ENCODE peak calls at places on chromosomes 13 and 19, in nine cellular contexts. One of them, this sample, is unnamed.
A peak's percentile ranks its signal among the peaks of the same experiment; 100 is the strongest.

GRCh38 chr19:9936151-9937000 is at the start of gene OLFM2:
- DNase-seq in brain microvascular endothelial cell: no peak
- DNase-seq in WTC11: peak; percentile 85
- DNase-seq in fibroblast of the aortic adventitia: no peak
- DNase-seq in Calu3: no peak
- DNase-seq in AG04450: no peak
- DNase-seq in lung: no peak
- DNase-seq in GM12865: no peak
- DNase-seq in psoas muscle: peak; percentile 40
- DNase-seq in this sample: peak; percentile 50

GRCh38 chr13:83498486-83499190 is 383.6 kb downstream of the SLITRK1 start:
- DNase-seq in psoas muscle: no peak
- DNase-seq in fibroblast of the aortic adventitia: peak; percentile 10
- DNase-seq in AG04450: no peak
- DNase-seq in lung: no peak
- DNase-seq in GM12865: no peak
- DNase-seq in WTC11: no peak
- DNase-seq in Calu3: no peak
- DNase-seq in brain microvascular endothelial cell: peak; percentile 11
- DNase-seq in this sample: no peak

GRCh38 chr19:2550431-2551171 is 74.7 kb downstream of the GADD45B start:
- DNase-seq in GM12865: no peak
- DNase-seq in WTC11: no peak
- DNase-seq in fibroblast of the aortic adventitia: no peak
- DNase-seq in Calu3: no peak
- DNase-seq in lung: no peak
- DNase-seq in brain microvascular endothelial cell: no peak
- DNase-seq in psoas muscle: peak; percentile 74
- DNase-seq in AG04450: no peak
- DNase-seq in this sample: no peak

GRCh38 chr19:12090807-12091206 is 26.3 kb downstream of the ZNF844 start:
- DNase-seq in AG04450: peak; percentile 11
- DNase-seq in fibroblast of the aortic adventitia: peak; percentile 70
- DNase-seq in WTC11: peak; percentile 75
- DNase-seq in GM12865: peak; percentile 81
- DNase-seq in brain microvascular endothelial cell: peak; percentile 11
- DNase-seq in lung: peak; percentile 72
- DNase-seq in Calu3: no peak
- DNase-seq in psoas muscle: peak; percentile 56
- DNase-seq in this sample: peak; percentile 77

GRCh38 chr19:46133101-46133627 is 8.7 kb upstream of the IGFL3 start:
- DNase-seq in AG04450: peak; percentile 96
- DNase-seq in Calu3: peak; percentile 45
- DNase-seq in WTC11: peak; percentile 58
- DNase-seq in fibroblast of the aortic adventitia: peak; percentile 92
- DNase-seq in brain microvascular endothelial cell: peak; percentile 85
- DNase-seq in GM12865: peak; percentile 13
- DNase-seq in lung: no peak
- DNase-seq in psoas muscle: no peak
- DNase-seq in this sample: no peak

GRCh38 chr13:36819811-36820140 is 754 bp downstream of the RFXAP start:
- DNase-seq in GM12865: peak; percentile 54
- DNase-seq in psoas muscle: no peak
- DNase-seq in fibroblast of the aortic adventitia: peak; percentile 28
- DNase-seq in AG04450: no peak
- DNase-seq in lung: no peak
- DNase-seq in Calu3: no peak
- DNase-seq in brain microvascular endothelial cell: peak; percentile 10
- DNase-seq in WTC11: peak; percentile 33
- DNase-seq in this sample: peak; percentile 24

GRCh38 chr19:10812902-10813404 is 23.1 kb downstream of the TMED1 start:
- DNase-seq in Calu3: no peak
- DNase-seq in GM12865: no peak
- DNase-seq in lung: peak; percentile 51
- DNase-seq in AG04450: peak; percentile 87
- DNase-seq in fibroblast of the aortic adventitia: peak; percentile 92
- DNase-seq in WTC11: no peak
- DNase-seq in psoas muscle: peak; percentile 65
- DNase-seq in brain microvascular endothelial cell: peak; percentile 93
- DNase-seq in this sample: no peak

GRCh38 chr13:93338906-93339305 is 112.3 kb downstream of the GPC6 start:
- DNase-seq in fibroblast of the aortic adventitia: peak; percentile 14
- DNase-seq in WTC11: no peak
- DNase-seq in psoas muscle: no peak
- DNase-seq in Calu3: no peak
- DNase-seq in AG04450: no peak
- DNase-seq in brain microvascular endothelial cell: no peak
- DNase-seq in lung: no peak
- DNase-seq in GM12865: no peak
- DNase-seq in this sample: no peak

DNA sequence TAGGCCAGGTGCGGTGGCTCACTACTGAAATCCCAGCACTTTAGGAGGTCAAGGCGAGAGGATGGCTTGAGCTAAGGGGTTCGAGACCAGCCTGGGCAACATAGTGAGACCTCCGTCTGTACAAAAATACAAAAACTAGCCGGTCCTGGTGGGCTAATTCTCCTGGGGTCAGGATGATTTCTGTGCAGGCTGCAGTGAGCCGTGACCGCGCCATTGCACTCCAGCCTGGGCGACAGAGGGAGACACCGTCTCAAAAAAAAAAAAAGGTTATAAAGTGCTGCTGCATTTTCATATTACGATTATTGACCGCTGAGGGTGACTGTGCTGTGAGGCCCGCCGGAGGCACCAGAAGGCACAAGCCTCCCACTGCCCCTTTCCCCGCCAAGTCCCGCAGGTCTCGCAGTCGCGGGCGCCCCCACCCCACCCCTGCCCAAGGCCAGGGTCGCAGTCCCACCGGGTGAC is 477 bp upstream of the PLEKHF1 start:
- DNase-seq in psoas muscle: no peak
- DNase-seq in Calu3: no peak
- DNase-seq in WTC11: no peak
- DNase-seq in GM12865: no peak
- DNase-seq in brain microvascular endothelial cell: no peak
- DNase-seq in fibroblast of the aortic adventitia: no peak
- DNase-seq in AG04450: no peak
- DNase-seq in lung: no peak
- DNase-seq in this sample: no peak
- TF ChIP-seq CTCF in psoas muscle: peak; percentile 32
- TF ChIP-seq CTCF in Calu3: no peak
- TF ChIP-seq CTCF in WTC11: no peak
- TF ChIP-seq CTCF in GM12865: peak; percentile 32
- TF ChIP-seq CTCF in brain microvascular endothelial cell: peak; percentile 3
- TF ChIP-seq CTCF in fibroblast of the aortic adventitia: no peak
- TF ChIP-seq CTCF in AG04450: no peak
- TF ChIP-seq CTCF in lung: no peak
- TF ChIP-seq CTCF in this sample: no peak

GRCh38 chr19:53519431-53519830 is 18.5 kb upstream of the ZNF331 start:
- DNase-seq in lung: no peak
- DNase-seq in AG04450: no peak
- DNase-seq in GM12865: no peak
- DNase-seq in psoas muscle: no peak
- DNase-seq in Calu3: no peak
- DNase-seq in fibroblast of the aortic adventitia: no peak
- DNase-seq in brain microvascular endothelial cell: no peak
- DNase-seq in WTC11: no peak
- DNase-seq in this sample: no peak

GRCh38 chr19:53520163-53520546 is 17.8 kb upstream of the ZNF331 start:
- DNase-seq in AG04450: no peak
- DNase-seq in brain microvascular endothelial cell: no peak
- DNase-seq in WTC11: no peak
- DNase-seq in lung: no peak
- DNase-seq in psoas muscle: peak; percentile 23
- DNase-seq in GM12865: no peak
- DNase-seq in Calu3: no peak
- DNase-seq in fibroblast of the aortic adventitia: no peak
- DNase-seq in this sample: no peak

GRCh38 chr19:53518716-53519115 is 19.2 kb upstream of the ZNF331 start:
- DNase-seq in WTC11: no peak
- DNase-seq in AG04450: no peak
- DNase-seq in psoas muscle: no peak
- DNase-seq in Calu3: no peak
- DNase-seq in GM12865: no peak
- DNase-seq in lung: no peak
- DNase-seq in brain microvascular endothelial cell: no peak
- DNase-seq in fibroblast of the aortic adventitia: no peak
- DNase-seq in this sample: no peak

GRCh38 chr19:53521373-53522202 is 16.4 kb upstream of the ZNF331 start:
- DNase-seq in AG04450: no peak
- DNase-seq in fibroblast of the aortic adventitia: no peak
- DNase-seq in GM12865: no peak
- DNase-seq in lung: no peak
- DNase-seq in WTC11: no peak
- DNase-seq in psoas muscle: no peak
- DNase-seq in brain microvascular endothelial cell: no peak
- DNase-seq in Calu3: no peak
- DNase-seq in this sample: no peak

DNA sequence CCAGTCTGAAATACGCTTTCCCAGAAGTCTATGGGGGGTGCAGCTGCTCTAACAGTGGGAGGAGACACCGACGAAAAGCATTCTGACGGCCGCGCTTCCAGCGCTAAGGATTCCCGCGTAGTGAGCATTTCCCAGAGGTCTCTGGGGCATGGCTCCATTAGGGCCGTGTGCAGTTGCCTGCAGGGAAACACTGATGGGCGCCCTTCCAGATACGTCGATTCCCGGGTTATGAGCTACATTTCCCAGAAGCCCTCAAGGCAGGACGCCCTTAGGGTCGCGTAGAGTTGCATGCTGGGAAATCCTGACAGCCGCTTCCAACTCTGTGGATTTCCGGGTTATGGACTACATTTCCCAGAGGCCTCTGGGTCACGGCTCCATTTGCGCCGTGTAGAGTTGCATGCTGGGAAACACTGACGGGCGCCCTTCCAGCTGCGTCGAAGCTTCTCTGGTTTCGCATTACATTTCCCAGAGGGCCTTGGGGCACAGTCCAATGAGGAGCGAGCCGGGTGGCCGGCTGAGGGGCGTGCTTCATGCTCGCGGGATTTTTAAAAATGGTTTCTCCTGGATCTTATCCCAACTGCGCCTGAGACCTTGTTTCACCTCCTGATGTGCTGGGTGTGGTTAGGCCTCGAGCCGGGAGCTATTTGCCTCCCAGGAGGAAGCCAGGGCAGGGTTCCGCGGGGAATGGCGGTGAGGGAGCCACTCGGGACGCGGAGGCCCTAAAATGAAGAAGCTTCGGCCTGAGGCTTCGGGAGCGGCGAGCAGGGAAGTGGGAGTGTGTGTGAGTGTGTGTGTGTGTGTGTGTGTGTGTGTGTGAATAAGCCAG is 17.2 kb upstream of the ZNF331 start:
- DNase-seq in GM12865: peak; percentile 94
- DNase-seq in WTC11: peak; percentile 94
- DNase-seq in brain microvascular endothelial cell: peak; percentile 99
- DNase-seq in AG04450: peak; percentile 97
- DNase-seq in fibroblast of the aortic adventitia: peak; percentile 99
- DNase-seq in lung: peak; percentile 94
- DNase-seq in psoas muscle: peak; percentile 95
- DNase-seq in Calu3: peak; percentile 67
- DNase-seq in this sample: peak; percentile 89
- TF ChIP-seq CTCF in GM12865: no peak
- TF ChIP-seq CTCF in WTC11: no peak
- TF ChIP-seq CTCF in brain microvascular endothelial cell: no peak
- TF ChIP-seq CTCF in AG04450: no peak
- TF ChIP-seq CTCF in fibroblast of the aortic adventitia: no peak
- TF ChIP-seq CTCF in lung: no peak
- TF ChIP-seq CTCF in psoas muscle: no peak
- TF ChIP-seq CTCF in Calu3: no peak
- TF ChIP-seq CTCF in this sample: no peak

GRCh38 chr13:99498304-99499161 is 2.7 kb upstream of the TM9SF2 start:
- DNase-seq in Calu3: peak; percentile 82
- DNase-seq in brain microvascular endothelial cell: peak; percentile 97
- DNase-seq in AG04450: peak; percentile 89
- DNase-seq in lung: peak; percentile 96
- DNase-seq in psoas muscle: peak; percentile 97
- DNase-seq in fibroblast of the aortic adventitia: peak; percentile 97
- DNase-seq in WTC11: peak; percentile 98
- DNase-seq in GM12865: peak; percentile 99
- DNase-seq in this sample: peak; percentile 97

GRCh38 chr13:99496322-99497142 is 4.7 kb upstream of the TM9SF2 start:
- DNase-seq in Calu3: peak; percentile 50
- DNase-seq in brain microvascular endothelial cell: peak; percentile 9
- DNase-seq in lung: peak; percentile 71
- DNase-seq in fibroblast of the aortic adventitia: peak; percentile 89
- DNase-seq in GM12865: peak; percentile 94
- DNase-seq in AG04450: no peak
- DNase-seq in WTC11: no peak
- DNase-seq in psoas muscle: peak; percentile 51
- DNase-seq in this sample: no peak

GRCh38 chr13:99501135-99501951 is at the start of gene TM9SF2:
- DNase-seq in brain microvascular endothelial cell: peak; percentile 97
- DNase-seq in psoas muscle: peak; percentile 98
- DNase-seq in Calu3: peak; percentile 89
- DNase-seq in WTC11: peak; percentile 100
- DNase-seq in lung: peak; percentile 97
- DNase-seq in AG04450: peak; percentile 95
- DNase-seq in fibroblast of the aortic adventitia: peak; percentile 98
- DNase-seq in GM12865: peak; percentile 99
- DNase-seq in this sample: peak; percentile 92

GRCh38 chr13:99501952-99502310 is 659 bp downstream of the TM9SF2 start:
- DNase-seq in AG04450: no peak
- DNase-seq in lung: no peak
- DNase-seq in brain microvascular endothelial cell: peak; percentile 5
- DNase-seq in WTC11: no peak
- DNase-seq in GM12865: peak; percentile 43
- DNase-seq in psoas muscle: peak; percentile 22
- DNase-seq in Calu3: no peak
- DNase-seq in fibroblast of the aortic adventitia: peak; percentile 32
- DNase-seq in this sample: no peak

DNA sequence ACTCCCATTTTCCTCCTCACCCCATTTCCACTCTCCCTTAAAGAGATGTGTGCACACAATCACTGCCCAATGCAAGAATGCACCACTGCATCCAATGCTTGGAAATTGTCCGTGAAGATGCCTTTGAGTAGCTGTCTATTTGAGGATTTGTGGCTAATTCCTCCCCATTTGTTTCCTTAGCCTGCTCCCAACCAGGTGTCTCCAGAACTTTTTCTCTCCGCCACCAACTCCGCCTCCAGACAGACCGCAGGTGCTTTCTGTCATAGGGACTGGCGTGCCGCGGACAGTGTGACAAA is 485 bp upstream of the TM9SF2 start:
- DNase-seq in fibroblast of the aortic adventitia: no peak
- DNase-seq in brain microvascular endothelial cell: no peak
- DNase-seq in lung: no peak
- DNase-seq in Calu3: no peak
- DNase-seq in AG04450: no peak
- DNase-seq in psoas muscle: no peak
- DNase-seq in GM12865: no peak
- DNase-seq in WTC11: no peak
- DNase-seq in this sample: no peak
- TF ChIP-seq CTCF in fibroblast of the aortic adventitia: no peak
- TF ChIP-seq CTCF in brain microvascular endothelial cell: no peak
- TF ChIP-seq CTCF in lung: no peak
- TF ChIP-seq CTCF in Calu3: no peak
- TF ChIP-seq CTCF in AG04450: no peak
- TF ChIP-seq CTCF in psoas muscle: no peak
- TF ChIP-seq CTCF in GM12865: no peak
- TF ChIP-seq CTCF in WTC11: no peak
- TF ChIP-seq CTCF in this sample: no peak

DNA sequence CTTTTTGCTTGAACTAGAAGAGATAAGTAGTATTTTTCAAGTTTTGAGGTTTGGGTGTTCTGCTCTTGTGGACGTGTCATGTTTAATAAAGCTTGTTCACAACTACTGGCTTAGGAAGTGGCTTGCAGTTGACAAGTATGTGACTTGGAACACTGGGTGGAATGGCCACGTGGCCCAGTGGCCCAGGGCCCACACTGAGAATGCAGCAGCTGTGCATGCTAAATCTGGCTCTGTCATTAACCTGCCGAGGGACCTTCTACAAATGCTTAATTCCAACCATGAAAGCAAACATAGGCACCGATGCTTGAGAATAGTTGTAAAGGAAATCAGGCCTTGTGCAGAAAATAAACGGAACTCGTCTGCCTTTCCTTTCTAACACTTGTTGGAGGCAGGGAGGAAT is 11.7 kb upstream of the CLDN10 start:
- DNase-seq in fibroblast of the aortic adventitia: no peak
- DNase-seq in WTC11: no peak
- DNase-seq in brain microvascular endothelial cell: no peak
- DNase-seq in psoas muscle: peak; percentile 49
- DNase-seq in AG04450: no peak
- DNase-seq in Calu3: no peak
- DNase-seq in lung: no peak
- DNase-seq in GM12865: no peak
- DNase-seq in this sample: no peak
- TF ChIP-seq CTCF in fibroblast of the aortic adventitia: no peak
- TF ChIP-seq CTCF in WTC11: no peak
- TF ChIP-seq CTCF in brain microvascular endothelial cell: no peak
- TF ChIP-seq CTCF in psoas muscle: no peak
- TF ChIP-seq CTCF in AG04450: no peak
- TF ChIP-seq CTCF in Calu3: no peak
- TF ChIP-seq CTCF in lung: no peak
- TF ChIP-seq CTCF in GM12865: no peak
- TF ChIP-seq CTCF in this sample: no peak

This sample was measured in GM10248.